ENCODE peak calls at places on chromosomes 2 and 18, in five cellular contexts. I is astrocyte, E is cortex of kidney, K is chondrocyte, H is mesothelial cell of epicardium. F is an unnamed sample.
A peak's percentile ranks its signal among the peaks of the same experiment; 100 is the strongest.

GRCh38 chr2:241987726-241988125 is 118.2 kb downstream of the RTP5 start:
- DNase-seq in H (peak; percentile 33), K (no peak), I (no peak), E (no peak), F (no peak)

GRCh38 chr2:158932246-158932645 is 36.2 kb upstream of the TANC1 start:
- DNase-seq in H (no peak), E (no peak), I (peak; percentile 63), K (no peak), F (no peak)

GRCh38 chr2:195818521-195818920 is 161.5 kb downstream of the SLC39A10 start:
- DNase-seq in E (no peak), H (no peak), K (no peak), I (peak; percentile 56), F (no peak)

GRCh38 chr18:55380574-55380973 is 207.4 kb downstream of the TCF4 start:
- DNase-seq in K (no peak), H (no peak), E (no peak), I (peak; percentile 91), F (no peak)

GRCh38 chr18:27728659-27729058 is 448.3 kb downstream of the CDH2 start:
- DNase-seq in H (no peak), I (no peak), K (no peak), E (no peak), F (no peak)

GRCh38 chr2:76197842-76198448 is 487.2 kb upstream of the GCFC2 start:
- DNase-seq in H (peak; percentile 76), K (no peak), E (no peak), I (peak; percentile 23), F (no peak)

GRCh38 chr2:37588316-37588777 is 83.1 kb downstream of the CDC42EP3 start:
- DNase-seq in I (peak; percentile 63), K (no peak), E (no peak), H (no peak), F (no peak)

GRCh38 chr2:133331437-133331836 is 236.8 kb downstream of the NCKAP5 start:
- DNase-seq in E (no peak), H (no peak), I (no peak), K (no peak), F (no peak)

GRCh38 chr2:190111166-190111565 is 48.6 kb upstream of the MSTN start:
- DNase-seq in E (no peak), I (no peak), H (no peak), K (no peak), F (no peak)

GRCh38 chr2:205169453-205169852 is 512.8 kb upstream of the NRP2 start:
- DNase-seq in H (no peak), E (no peak), K (no peak), I (no peak), F (no peak)

F was measured in left lung.